ENCODE peak calls at places on chromosomes 16 and 17, in four cellular contexts. U, M, T and J are unnamed samples.

GRCh38 chr17:8068736-8069586 is 18.6 kb downstream of the ALOX12B start:
- DNase-seq in U (no peak), M (no peak), T (no peak), J (no peak)

GRCh38 chr16:30372725-30373124 is 1.9 kb upstream of the MYL11 start:
- DNase-seq in U (no peak), M (no peak), T (no peak), J (no peak)

GRCh38 chr16:73071131-73071940 is 23.4 kb upstream of the ZFHX3 start:
- DNase-seq in U (no peak), M (no peak), T (no peak), J (no peak)

GRCh38 chr16:13109171-13109570 is 207.8 kb downstream of the SHISA9 start:
- DNase-seq in U (no peak), M (no peak), T (no peak), J (no peak)

GRCh38 chr17:60901222-60901621 is 223.6 kb downstream of the BCAS3 start:
- DNase-seq in U (no peak), M (no peak), T (no peak), J (no peak)

GRCh38 chr16:48613061-48613957 is 3.3 kb upstream of the N4BP1 start:
- DNase-seq in U (peak; percentile 69), M (peak; percentile 20), T (peak; percentile 11), J (no peak)

GRCh38 chr17:76250141-76250540 is 9.8 kb upstream of the RNF157 start:
- DNase-seq in U (no peak), M (no peak), T (no peak), J (no peak)

GRCh38 chr17:40499551-40500189 is 1.8 kb downstream of the TNS4 start:
- DNase-seq in U (no peak), M (no peak), T (peak; percentile 71), J (no peak)

GRCh38 chr17:44279586-44280344 is 11.8 kb upstream of the SLC4A1 start:
- DNase-seq in U (peak; percentile 41), M (no peak), T (peak; percentile 27), J (no peak)

GRCh38 chr17:28747046-28747691 is 3.4 kb downstream of the TRAF4 start:
- DNase-seq in U (no peak), M (no peak), T (peak; percentile 71), J (no peak)